ENCODE peak calls at places on chromosomes 5 and 9, in four cellular contexts. One of them, this sample, is unnamed.

GRCh38 chr5:28249771-28250415 is 1211.5 kb upstream of the CDH9 start:
- DNase-seq in WERI-Rb-1: no peak
- DNase-seq in head of caudate nucleus: no peak
- DNase-seq in EH: no peak
- DNase-seq in this sample: no peak

GRCh38 chr9:15246688-15247087 is 60.3 kb downstream of the TTC39B start:
- DNase-seq in WERI-Rb-1: no peak
- DNase-seq in head of caudate nucleus: no peak
- DNase-seq in EH: no peak
- DNase-seq in this sample: peak

GRCh38 chr5:54959673-54960418 is 25.5 kb downstream of the ESM1 start:
- DNase-seq in WERI-Rb-1: peak
- DNase-seq in head of caudate nucleus: no peak
- DNase-seq in EH: no peak
- DNase-seq in this sample: peak

GRCh38 chr9:88425538-88425950 is 37.3 kb downstream of the SPIN1 start:
- DNase-seq in WERI-Rb-1: no peak
- DNase-seq in head of caudate nucleus: no peak
- DNase-seq in EH: peak
- DNase-seq in this sample: no peak

GRCh38 chr9:132946624-132947295 is 2.3 kb upstream of the TSC1 start:
- DNase-seq in WERI-Rb-1: peak
- DNase-seq in head of caudate nucleus: no peak
- DNase-seq in EH: peak
- DNase-seq in this sample: peak

GRCh38 chr9:4114569-4115505 is 185.0 kb downstream of the GLIS3 start:
- DNase-seq in WERI-Rb-1: no peak
- DNase-seq in head of caudate nucleus: no peak
- DNase-seq in EH: peak
- DNase-seq in this sample: peak

GRCh38 chr5:94711785-94712184 is 93.3 kb downstream of the SLF1 start:
- DNase-seq in WERI-Rb-1: no peak
- DNase-seq in head of caudate nucleus: no peak
- DNase-seq in EH: peak
- DNase-seq in this sample: no peak

GRCh38 chr9:34185778-34186551 is 7.1 kb downstream of the UBAP1 start:
- DNase-seq in WERI-Rb-1: no peak
- DNase-seq in head of caudate nucleus: no peak
- DNase-seq in EH: peak
- DNase-seq in this sample: peak

GRCh38 chr9:124868511-124869465 is 6.9 kb downstream of the ARPC5L start:
- DNase-seq in WERI-Rb-1: peak
- DNase-seq in head of caudate nucleus: peak
- DNase-seq in EH: peak
- DNase-seq in this sample: peak

GRCh38 chr9:135902655-135903357 is 4.5 kb downstream of the CAMSAP1 start:
- DNase-seq in WERI-Rb-1: no peak
- DNase-seq in head of caudate nucleus: peak
- DNase-seq in EH: no peak
- DNase-seq in this sample: no peak

GRCh38 chr9:114002271-114002985 is 75.7 kb downstream of the AMBP start:
- DNase-seq in WERI-Rb-1: no peak
- DNase-seq in head of caudate nucleus: no peak
- DNase-seq in EH: no peak
- DNase-seq in this sample: no peak

GRCh38 chr5:111863801-111864200 is 106.8 kb upstream of the NREP start:
- DNase-seq in WERI-Rb-1: no peak
- DNase-seq in head of caudate nucleus: no peak
- DNase-seq in EH: peak
- DNase-seq in this sample: peak

This sample was measured in kidney glomerular epithelial cell.